ENCODE peak calls at places on chromosome X, in nine cellular contexts. O, A, Z, T, X, K, E, U and W are unnamed samples.

GRCh38 chrX:137565921-137566745 is at the start of gene ZIC3:
- DNase-seq in T (peak), A (peak), K (no peak), Z (peak), X (no peak), O (peak), U (no peak), E (no peak), W (no peak)

GRCh38 chrX:51148848-51149247 is 183.8 kb upstream of the NUDT10 start:
- DNase-seq in X (peak), A (no peak), T (no peak), K (no peak), U (no peak), O (no peak), E (no peak), Z (peak), W (no peak)

GRCh38 chrX:537156-537555 is 93.4 kb upstream of the SHOX start:
- DNase-seq in Z (no peak), K (no peak), E (no peak), X (no peak), A (no peak), T (no peak), O (no peak), U (no peak), W (no peak)

GRCh38 chrX:1264556-1264955 is 4.1 kb upstream of the CSF2RA start:
- DNase-seq in X (no peak), Z (no peak), T (no peak), K (no peak), O (no peak), U (no peak), A (no peak), E (no peak), W (no peak)

GRCh38 chrX:132614297-132614696 is 125.5 kb upstream of the MBNL3 start:
- DNase-seq in Z (no peak), A (no peak), K (no peak), E (no peak), X (no peak), O (no peak), U (no peak), T (no peak), W (no peak)

GRCh38 chrX:38929966-38930421 is 128.7 kb downstream of the MID1IP1 start:
- DNase-seq in T (peak), Z (no peak), U (no peak), K (no peak), O (peak), X (peak), E (no peak), A (no peak), W (no peak)

GRCh38 chrX:74535633-74536141 is 78.7 kb downstream of the RLIM start:
- DNase-seq in K (peak), U (peak), E (no peak), X (peak), A (no peak), O (peak), Z (peak), T (peak), W (peak)

GRCh38 chrX:47562615-47563243 is 1.7 kb downstream of the ARAF start:
- DNase-seq in X (peak), E (no peak), K (no peak), U (no peak), Z (no peak), A (no peak), O (peak), T (peak), W (no peak)

GRCh38 chrX:24245201-24245600 is 68.7 kb downstream of the SUPT20HL2 start:
- DNase-seq in K (no peak), O (peak), U (no peak), Z (no peak), X (peak), E (no peak), A (no peak), T (peak), W (no peak)

GRCh38 chrX:119753639-119754257 is 4.6 kb upstream of the SOWAHD start:
- DNase-seq in X (peak), K (no peak), A (no peak), Z (no peak), E (no peak), U (no peak), O (peak), T (peak), W (peak)

GRCh38 chrX:3598696-3599095 is 114.8 kb downstream of the PRKX start:
- DNase-seq in O (peak), U (no peak), Z (no peak), A (no peak), K (no peak), E (no peak), T (no peak), X (no peak), W (no peak)

DNA sequence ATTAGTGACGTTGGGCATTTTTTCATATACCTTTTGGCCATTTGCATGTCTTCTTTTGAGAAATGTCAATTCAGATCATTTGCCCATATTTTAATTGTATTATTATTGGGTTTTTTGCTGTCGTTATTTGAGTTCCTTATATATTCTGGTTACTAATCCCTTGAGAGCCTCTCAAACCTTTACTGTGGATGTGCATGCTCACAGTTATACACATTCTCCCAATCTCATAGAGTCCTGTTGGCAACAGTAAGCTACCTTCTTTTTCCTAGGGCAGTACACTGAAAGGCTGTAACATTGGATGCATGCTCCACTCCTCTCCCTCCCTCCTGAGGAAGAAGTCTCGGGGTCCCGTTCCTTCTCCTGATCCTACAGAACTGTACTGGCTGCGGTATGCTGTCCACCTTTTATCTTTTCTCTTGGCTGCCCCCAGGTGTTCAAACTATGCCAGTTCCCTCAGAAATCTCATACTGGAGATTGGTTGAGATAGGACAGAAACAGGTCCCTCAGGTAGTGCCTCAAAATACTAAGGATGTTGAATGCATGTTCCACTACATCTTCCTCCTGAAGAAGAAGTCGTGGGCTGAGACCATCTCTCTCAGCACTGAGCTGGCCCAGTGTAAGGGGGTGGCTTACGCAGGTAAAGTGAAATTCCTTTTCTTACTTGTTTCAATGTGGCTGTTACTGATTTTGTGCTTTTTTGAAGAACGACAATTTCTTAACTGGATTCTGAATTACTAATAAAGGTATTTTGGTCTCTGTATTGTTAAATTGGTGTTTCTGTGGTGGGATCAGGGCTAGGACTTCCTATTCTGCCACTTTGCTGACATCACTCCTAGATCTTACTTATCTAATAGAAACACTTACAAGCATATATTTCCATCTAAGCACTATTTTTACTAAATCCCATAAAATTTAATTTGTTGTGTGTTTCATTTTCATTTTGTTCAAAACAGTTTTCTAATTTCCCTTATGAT is 145.4 kb upstream of the HUWE1 start:
- DNase-seq in X (peak), K (no peak), Z (no peak), U (no peak), E (peak), A (no peak), T (peak), O (peak), W (peak)
- TF ChIP-seq CTCF in X (peak), K (no peak), Z (no peak), U (no peak), E (peak), A (peak), T (peak), O (peak), W (peak)

DNA sequence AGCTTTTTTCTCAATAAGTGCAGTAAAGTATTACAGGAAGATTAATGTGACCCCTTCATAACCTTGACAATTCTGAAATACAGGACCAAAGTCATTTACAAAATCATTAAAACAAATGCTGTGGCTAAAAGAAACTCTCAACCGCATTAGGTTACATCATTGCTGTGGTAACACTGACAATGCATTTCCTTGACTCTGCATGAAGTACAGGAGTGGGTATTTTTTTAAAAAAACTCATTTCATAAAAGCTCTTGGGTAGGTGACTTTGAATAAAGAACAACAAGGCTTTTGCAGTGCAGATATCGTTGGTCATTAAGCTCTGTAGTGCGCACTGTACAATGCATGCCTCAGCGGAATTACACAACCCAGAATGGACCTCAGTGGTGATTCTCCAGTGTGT is 23.4 kb upstream of the XK start:
- DNase-seq in U (no peak), T (no peak), A (no peak), K (no peak), E (no peak), X (no peak), Z (no peak), O (no peak), W (no peak)
- TF ChIP-seq CTCF in U (no peak), T (no peak), A (no peak), K (no peak), E (no peak), X (no peak), Z (no peak), O (no peak), W (no peak)

GRCh38 chrX:145393702-145394235 is 146.5 kb downstream of the SPANXN1 start:
- DNase-seq in E (no peak), O (no peak), U (no peak), T (no peak), K (no peak), Z (no peak), A (no peak), X (no peak), W (peak)
- TF ChIP-seq CTCF in E (peak), O (peak), U (no peak), T (peak), K (no peak), Z (no peak), A (peak), X (no peak), W (peak)

GRCh38 chrX:54248309-54248708 is 65.3 kb upstream of the FAM120C start:
- DNase-seq in A (no peak), U (no peak), E (no peak), T (peak), X (peak), O (peak), Z (no peak), K (no peak), W (peak)
- TF ChIP-seq CTCF in A (no peak), U (no peak), E (peak), T (peak), X (peak), O (peak), Z (no peak), K (no peak), W (no peak)

DNA sequence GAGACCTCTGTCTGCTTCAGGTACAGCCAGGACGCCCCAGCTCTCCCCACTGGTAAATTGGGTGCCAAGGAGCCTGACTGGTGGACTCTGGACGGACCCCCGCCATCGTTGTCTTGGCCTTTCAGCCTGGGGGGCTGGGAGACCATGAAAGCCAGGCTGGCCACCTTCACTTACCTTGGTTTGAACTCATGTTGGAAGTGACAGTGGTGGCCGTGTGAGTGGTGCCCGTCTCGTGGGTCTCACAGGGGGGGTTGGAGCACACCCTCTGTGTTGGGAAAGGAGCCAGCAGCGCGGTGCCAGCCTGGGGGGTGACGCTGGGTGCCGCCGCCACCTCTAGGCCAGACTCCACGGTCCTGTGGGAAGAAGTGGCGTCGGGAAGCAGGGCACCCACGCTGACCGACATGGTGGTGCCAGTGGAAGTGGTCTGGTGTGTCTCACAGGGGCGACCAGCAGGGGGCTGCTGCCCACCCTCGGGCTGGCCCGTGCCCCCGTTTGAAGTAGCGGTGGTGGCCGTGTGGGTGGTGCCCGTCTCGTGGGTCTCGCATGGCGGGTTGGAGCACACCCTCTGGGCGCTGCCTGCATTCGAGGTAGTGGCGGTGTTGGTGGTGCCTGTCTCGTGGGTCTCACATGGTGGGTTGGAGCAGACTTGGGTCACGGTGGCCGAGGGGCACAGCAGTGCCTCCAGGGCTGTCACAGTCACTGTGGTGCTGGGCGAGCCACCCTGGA is 9.6 kb upstream of the RENBP start:
- DNase-seq in U (no peak), A (no peak), O (no peak), X (no peak), E (no peak), Z (no peak), K (no peak), T (no peak), W (no peak)
- TF ChIP-seq CTCF in U (no peak), A (peak), O (no peak), X (no peak), E (no peak), Z (no peak), K (no peak), T (no peak), W (no peak)

GRCh38 chrX:150074175-150074574 is 135.9 kb upstream of the EOLA2 start:
- DNase-seq in E (no peak), T (peak), K (no peak), O (peak), A (no peak), X (peak), Z (no peak), U (no peak), W (no peak)
- TF ChIP-seq CTCF in E (no peak), T (no peak), K (no peak), O (no peak), A (no peak), X (no peak), Z (no peak), U (no peak), W (no peak)